ENCODE peak calls at places on chromosomes 1 and 21, in ten cellular contexts. K, L, X, J, H, F, D, S, E and O are unnamed samples.

GRCh38 chr1:26218906-26219494 is 15.0 kb upstream of the CEP85 start:
- DNase-seq in E (no peak), L (no peak), J (no peak), H (no peak), X (no peak), K (peak), S (no peak), F (no peak), D (no peak), O (peak)

GRCh38 chr1:6412896-6413295 is 6.8 kb downstream of the HES2 start:
- DNase-seq in S (no peak), E (no peak), D (no peak), F (no peak), H (no peak), X (peak), K (peak), J (no peak), L (no peak), O (no peak)

GRCh38 chr1:156959414-156959813 is 39.0 kb downstream of the LRRC71 start:
- DNase-seq in F (no peak), S (no peak), L (no peak), H (no peak), K (no peak), D (no peak), X (peak), J (no peak), E (peak), O (no peak)

GRCh38 chr1:185896863-185897262 is 162.7 kb downstream of the HMCN1 start:
- DNase-seq in F (no peak), D (no peak), K (no peak), E (no peak), H (no peak), L (peak), J (no peak), X (no peak), S (no peak), O (no peak)

GRCh38 chr21:33116669-33117267 is 46.8 kb downstream of the OLIG1 start:
- DNase-seq in H (peak), L (no peak), S (no peak), J (no peak), F (no peak), K (no peak), E (no peak), D (no peak), X (no peak), O (no peak)

GRCh38 chr21:43884012-43884860 is 19.2 kb downstream of the AGPAT3 start:
- DNase-seq in S (no peak), X (no peak), H (no peak), E (no peak), L (peak), K (peak), J (no peak), F (no peak), D (no peak), O (peak)

GRCh38 chr1:65265296-65266271 is 43.8 kb upstream of the DNAJC6 start:
- DNase-seq in L (peak), K (peak), E (no peak), S (no peak), J (peak), H (peak), F (peak), D (peak), X (peak), O (peak)

GRCh38 chr1:20165522-20165951 is 20.4 kb upstream of the UBXN10 start:
- DNase-seq in F (no peak), L (peak), E (no peak), D (no peak), H (no peak), X (no peak), K (no peak), J (no peak), S (no peak), O (no peak)

GRCh38 chr1:63320024-63320799 is 2.2 kb upstream of the FOXD3 start:
- DNase-seq in J (no peak), X (no peak), L (no peak), E (no peak), S (no peak), F (no peak), K (no peak), H (no peak), D (peak), O (no peak)

GRCh38 chr1:213759359-213760181 is 228.2 kb upstream of the PROX1 start:
- DNase-seq in L (no peak), F (no peak), E (no peak), D (no peak), X (peak), J (peak), K (peak), H (no peak), S (no peak), O (peak)

GRCh38 chr1:192861860-192862259 is 53.0 kb downstream of the RGS2 start:
- DNase-seq in H (no peak), D (no peak), S (no peak), J (no peak), E (no peak), F (no peak), K (peak), X (no peak), L (no peak), O (no peak)

GRCh38 chr1:186985889-186986491 is 157.2 kb downstream of the PLA2G4A start:
- DNase-seq in H (no peak), K (peak), J (peak), X (peak), E (no peak), F (no peak), L (peak), S (no peak), D (peak), O (no peak)

GRCh38 chr21:34113842-34114241 is 40.5 kb downstream of the MRPS6 start:
- DNase-seq in E (no peak), J (no peak), X (no peak), S (no peak), F (no peak), H (no peak), K (peak), L (no peak), D (no peak), O (no peak)

GRCh38 chr1:154747841-154748766 is 122.0 kb downstream of the KCNN3 start:
- DNase-seq in K (peak), E (no peak), H (no peak), D (no peak), F (peak), J (no peak), L (peak), S (peak), X (peak), O (peak)

GRCh38 chr1:1758692-1759455 is 19.4 kb downstream of the NADK start:
- DNase-seq in J (no peak), F (no peak), K (peak), S (no peak), E (no peak), L (no peak), D (no peak), X (peak), H (no peak), O (peak)

GRCh38 chr1:239222999-239223398 is 163.4 kb upstream of the CHRM3 start:
- DNase-seq in H (no peak), X (no peak), K (no peak), D (no peak), F (no peak), E (no peak), S (no peak), J (no peak), L (peak), O (no peak)